ENCODE peak calls at places on chromosomes 3 and 15, in six cellular contexts. X, K, V, G, P and H are unnamed samples.

GRCh38 chr15:65399001-65399706 is 21.4 kb upstream of the IGDCC3 start:
- DNase-seq in X (no peak), K (no peak), V (no peak), G (no peak), P (no peak), H (no peak)

GRCh38 chr3:155619118-155619915 is 125.6 kb downstream of the PLCH1 start:
- DNase-seq in X (no peak), K (peak), V (no peak), G (no peak), P (no peak), H (no peak)

GRCh38 chr3:189076459-189076858 is 95.3 kb upstream of the TPRG1 start:
- DNase-seq in X (no peak), K (no peak), V (no peak), G (no peak), P (no peak), H (no peak)

GRCh38 chr3:197584733-197585132 is 29.0 kb upstream of the BDH1 start:
- DNase-seq in X (no peak), K (no peak), V (no peak), G (no peak), P (no peak), H (no peak)

GRCh38 chr3:119631529-119631928 is 28.9 kb downstream of the POPDC2 start:
- DNase-seq in X (no peak), K (no peak), V (peak), G (no peak), P (no peak), H (no peak)

GRCh38 chr3:113111308-113111707 is 100.0 kb upstream of the BOC start:
- DNase-seq in X (no peak), K (peak), V (peak), G (no peak), P (peak), H (no peak)

GRCh38 chr15:88938802-88939485 is 25.8 kb upstream of the MFGE8 start:
- DNase-seq in X (no peak), K (peak), V (no peak), G (no peak), P (no peak), H (no peak)

GRCh38 chr3:127492426-127492825 is 98.1 kb downstream of the TPRA1 start:
- DNase-seq in X (no peak), K (no peak), V (no peak), G (no peak), P (no peak), H (no peak)

GRCh38 chr3:187978433-187979011 is 175.4 kb upstream of the LPP start:
- DNase-seq in X (no peak), K (no peak), V (peak), G (no peak), P (peak), H (peak)

GRCh38 chr3:183182732-183183610 is 20.4 kb upstream of the LAMP3 start:
- DNase-seq in X (peak), K (no peak), V (no peak), G (no peak), P (no peak), H (no peak)

GRCh38 chr3:5006755-5007202 is 27.5 kb downstream of the BHLHE40 start:
- DNase-seq in X (no peak), K (no peak), V (no peak), G (no peak), P (peak), H (peak)

GRCh38 chr3:167718582-167718981 is 16.1 kb downstream of the PDCD10 start:
- DNase-seq in X (no peak), K (no peak), V (no peak), G (no peak), P (no peak), H (no peak)

GRCh38 chr3:146274833-146275232 is 23.9 kb upstream of the PLSCR4 start:
- DNase-seq in X (peak), K (no peak), V (peak), G (no peak), P (peak), H (no peak)

GRCh38 chr3:17833786-17834559 is 91.5 kb upstream of the TBC1D5 start:
- DNase-seq in X (no peak), K (no peak), V (no peak), G (no peak), P (no peak), H (peak)

GRCh38 chr15:88995449-88995848 is 82.3 kb upstream of the MFGE8 start:
- DNase-seq in X (no peak), K (peak), V (peak), G (peak), P (no peak), H (no peak)

GRCh38 chr15:45481151-45481550 is 41.4 kb downstream of the SLC30A4 start:
- DNase-seq in X (no peak), K (no peak), V (no peak), G (no peak), P (no peak), H (no peak)

GRCh38 chr3:39134305-39134704 is 19.1 kb downstream of the CSRNP1 start:
- DNase-seq in X (no peak), K (no peak), V (no peak), G (no peak), P (no peak), H (no peak)

GRCh38 chr3:42711491-42712343 is 9.1 kb upstream of the HHATL start:
- DNase-seq in X (no peak), K (no peak), V (no peak), G (peak), P (no peak), H (no peak)

GRCh38 chr15:48360841-48361240 is 29.6 kb downstream of the DUT start:
- DNase-seq in X (no peak), K (no peak), V (peak), G (peak), P (peak), H (no peak)

GRCh38 chr3:69181592-69182211 is 59.3 kb upstream of the LMOD3 start:
- DNase-seq in X (peak), K (peak), V (peak), G (peak), P (peak), H (peak)

GRCh38 chr15:41774873-41775417 is 661 bp downstream of the MAPKBP1 start:
- DNase-seq in X (no peak), K (no peak), V (no peak), G (no peak), P (no peak), H (peak)

GRCh38 chr3:134974621-134975020 is 179.6 kb downstream of the EPHB1 start:
- DNase-seq in X (no peak), K (no peak), V (no peak), G (no peak), P (no peak), H (no peak)

GRCh38 chr3:24678021-24678420 is 183.4 kb upstream of the THRB start:
- DNase-seq in X (no peak), K (no peak), V (no peak), G (no peak), P (no peak), H (no peak)

GRCh38 chr3:5016218-5017161 is 37.3 kb downstream of the BHLHE40 start:
- DNase-seq in X (no peak), K (no peak), V (peak), G (peak), P (peak), H (peak)

GRCh38 chr3:114892117-114892870 is 254.8 kb downstream of the ZBTB20 start:
- DNase-seq in X (no peak), K (peak), V (no peak), G (no peak), P (no peak), H (no peak)

GRCh38 chr3:113496924-113497323 is 18.0 kb downstream of the SPICE1 start:
- DNase-seq in X (peak), K (no peak), V (peak), G (peak), P (peak), H (no peak)

GRCh38 chr3:195806211-195806915 is 5.4 kb downstream of the MUC4 start:
- DNase-seq in X (no peak), K (peak), V (no peak), G (no peak), P (no peak), H (no peak)

GRCh38 chr3:17070560-17070959 is 185.8 kb downstream of the PLCL2 start:
- DNase-seq in X (peak), K (peak), V (peak), G (peak), P (peak), H (peak)

GRCh38 chr15:58669108-58669507 is 80.4 kb downstream of the ADAM10 start:
- DNase-seq in X (peak), K (no peak), V (peak), G (no peak), P (peak), H (no peak)

GRCh38 chr15:21269121-21269520 is 171.2 kb downstream of the POTEB3 start:
- DNase-seq in X (no peak), K (no peak), V (no peak), G (peak), P (no peak), H (no peak)

GRCh38 chr3:41120461-41120860 is 78.8 kb upstream of the CTNNB1 start:
- DNase-seq in X (no peak), K (no peak), V (no peak), G (no peak), P (no peak), H (no peak)

GRCh38 chr3:71127463-71128243 is 455.9 kb downstream of the FOXP1 start:
- DNase-seq in X (peak), K (no peak), V (peak), G (no peak), P (peak), H (no peak)

GRCh38 chr3:46925585-46925934 is 48.0 kb downstream of the PTH1R start:
- DNase-seq in X (no peak), K (no peak), V (no peak), G (no peak), P (no peak), H (no peak)

GRCh38 chr3:46927718-46928073 is 48.8 kb downstream of the CCDC12 start:
- DNase-seq in X (no peak), K (no peak), V (no peak), G (no peak), P (no peak), H (no peak)

GRCh38 chr3:46926871-46927717 is 49.5 kb downstream of the CCDC12 start:
- DNase-seq in X (no peak), K (no peak), V (no peak), G (no peak), P (no peak), H (no peak)

GRCh38 chr3:46926039-46926438 is 48.5 kb downstream of the PTH1R start:
- DNase-seq in X (peak), K (no peak), V (peak), G (peak), P (peak), H (no peak)

DNA sequence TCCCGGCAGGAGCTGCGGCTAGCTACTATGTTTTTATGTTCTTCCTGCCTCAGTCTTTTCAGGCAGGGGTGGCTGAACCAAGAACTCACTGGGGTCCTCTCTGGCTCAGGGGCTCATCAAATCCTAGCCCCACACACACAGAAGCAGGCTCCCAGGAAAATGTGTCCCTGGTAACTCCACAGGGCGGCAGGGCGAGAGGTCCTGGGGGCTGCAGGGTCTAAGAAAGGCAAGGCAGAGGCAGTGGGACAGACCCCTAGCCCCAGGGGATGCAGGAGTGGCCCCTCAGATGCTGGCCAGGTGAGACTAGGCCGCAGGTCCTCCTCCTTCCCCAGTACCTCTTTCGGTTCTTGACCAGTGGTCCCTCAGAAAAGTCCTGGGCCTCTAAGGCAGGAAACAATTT is 48.9 kb downstream of the PTH1R start:
- DNase-seq in X (no peak), K (no peak), V (no peak), G (no peak), P (no peak), H (no peak)
- H3K4me2 ChIP-seq in X (no peak), K (no peak), V (no peak), G (no peak), P (no peak), H (no peak)

GRCh38 chr3:13546667-13547171 is 2.2 kb upstream of the FBLN2 start:
- DNase-seq in X (peak), K (peak), V (peak), G (peak), P (peak), H (peak)
- H3K4me2 ChIP-seq in X (no peak), K (no peak), V (peak), G (no peak), P (no peak), H (no peak)

DNA sequence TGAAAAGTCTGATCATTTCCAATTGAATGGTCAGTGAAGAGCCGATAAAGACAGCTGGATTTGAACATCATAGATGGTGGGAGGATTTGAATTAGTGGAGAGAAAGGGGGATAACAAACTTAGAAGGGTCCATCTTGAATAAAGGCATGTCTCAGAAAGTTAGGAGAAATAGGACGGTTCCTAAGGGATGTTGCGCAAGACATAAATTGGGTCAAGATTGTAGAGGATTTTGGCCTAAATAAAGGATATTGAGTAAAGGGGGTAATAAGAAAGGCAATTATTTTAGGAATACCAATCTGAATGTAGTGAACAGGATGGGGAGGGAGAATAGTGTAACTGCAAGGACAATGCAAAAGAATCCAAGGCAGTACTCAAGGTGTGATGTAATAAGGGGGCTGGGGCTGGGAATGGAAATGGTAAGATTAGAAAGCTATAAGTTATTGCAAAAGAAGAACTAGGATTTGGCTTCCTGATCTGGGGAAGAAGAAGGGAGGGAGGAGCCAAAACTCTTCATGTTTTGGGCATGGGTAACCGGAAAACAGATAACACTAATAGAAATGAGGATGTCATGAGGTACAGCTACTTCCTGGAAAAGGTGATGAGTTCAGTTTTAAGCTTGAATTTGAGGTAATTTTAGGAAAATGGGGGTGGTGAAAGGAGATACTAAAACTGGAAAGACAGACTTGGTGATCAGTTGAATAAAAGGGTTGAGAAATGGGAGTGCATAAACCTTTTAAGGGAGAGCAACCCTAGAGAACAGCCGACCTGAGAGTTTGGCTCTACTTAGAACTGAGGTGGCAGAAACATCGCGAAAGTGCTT is 17.3 kb upstream of the TRPC1 start:
- DNase-seq in X (no peak), K (no peak), V (no peak), G (no peak), P (no peak), H (no peak)
- H3K4me2 ChIP-seq in X (no peak), K (no peak), V (no peak), G (no peak), P (no peak), H (no peak)

DNA sequence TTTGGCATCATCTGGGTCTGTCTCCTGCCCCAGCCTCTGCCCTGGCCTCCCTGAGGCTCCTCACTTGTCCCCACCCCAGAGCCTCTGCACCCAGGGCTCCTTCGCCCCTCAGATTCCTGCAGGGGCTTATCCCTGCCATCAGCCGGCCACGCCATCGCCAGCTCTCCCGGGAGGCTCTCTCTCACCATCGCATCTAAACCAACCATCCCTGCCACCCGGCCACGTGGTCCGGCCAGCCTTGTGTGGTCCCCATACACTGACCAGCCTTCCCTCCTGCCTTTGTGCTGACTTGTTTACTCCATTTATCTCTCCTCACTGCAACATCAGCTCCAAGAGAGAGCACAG is 134.3 kb upstream of the IQSEC1 start:
- DNase-seq in X (no peak), K (no peak), V (no peak), G (no peak), P (no peak), H (no peak)
- H3K4me2 ChIP-seq in X (no peak), K (no peak), V (no peak), G (no peak), P (no peak), H (no peak)